ENCODE peak calls at places on chromosomes 6 and 20, in four cellular contexts. B, C, U and T are unnamed samples.

GRCh38 chr6:17725083-17725482 is 18.4 kb upstream of the NUP153 start:
- DNase-seq in B (no peak), U (no peak), C (no peak), T (peak; percentile 88)

GRCh38 chr20:42093542-42094440 is 475.6 kb upstream of the CHD6 start:
- DNase-seq in B (no peak), C (no peak), U (no peak), T (no peak)

GRCh38 chr6:27582928-27583725 is 110.2 kb upstream of the ZNF184 start:
- DNase-seq in B (peak; percentile 66), C (no peak), U (no peak), T (peak; percentile 63)

GRCh38 chr6:12804967-12805645 is 88.5 kb downstream of the PHACTR1 start:
- DNase-seq in B (peak; percentile 13), U (no peak), C (no peak), T (peak; percentile 29)

GRCh38 chr6:55276745-55277627 is 50.3 kb upstream of the GFRAL start:
- DNase-seq in C (no peak), B (peak; percentile 77), U (no peak), T (peak; percentile 79)

GRCh38 chr6:139060332-139060731 is 31.8 kb downstream of the ABRACL start:
- DNase-seq in B (peak; percentile 55), U (no peak), C (no peak), T (peak; percentile 74)

GRCh38 chr6:11078266-11078665 is 15.4 kb upstream of the SMIM13 start:
- DNase-seq in U (no peak), B (no peak), C (no peak), T (no peak)

GRCh38 chr6:35091353-35092083 is 49.6 kb downstream of the TCP11 start:
- DNase-seq in U (no peak), B (no peak), C (no peak), T (no peak)

GRCh38 chr6:128367437-128367836 is 153.0 kb downstream of the PTPRK start:
- DNase-seq in C (no peak), B (peak; percentile 29), U (no peak), T (no peak)

GRCh38 chr6:4496284-4496683 is 279.9 kb upstream of the CDYL start:
- DNase-seq in C (no peak), B (peak; percentile 86), U (no peak), T (no peak)

GRCh38 chr20:58839474-58839874 is 11.2 kb downstream of the GNAS-AS1 start:
- DNase-seq in C (peak; percentile 44), B (no peak), U (no peak), T (peak; percentile 26)

GRCh38 chr6:116298273-116298672 is 18.5 kb upstream of the TSPYL1 start:
- DNase-seq in U (no peak), C (no peak), B (no peak), T (no peak)

GRCh38 chr6:156809034-156809433 is 31.9 kb downstream of the ARID1B start:
- DNase-seq in B (no peak), C (no peak), U (no peak), T (peak; percentile 46)

GRCh38 chr6:130958468-130958867 is 104.6 kb downstream of the EPB41L2 start:
- DNase-seq in U (no peak), C (no peak), B (no peak), T (peak; percentile 69)

GRCh38 chr6:107331409-107332386 is 127.7 kb downstream of the PDSS2 start:
- DNase-seq in C (no peak), B (no peak), U (no peak), T (no peak)

GRCh38 chr6:84260186-84260585 is 32.7 kb upstream of the CEP162 start:
- DNase-seq in C (no peak), B (no peak), U (no peak), T (no peak)

GRCh38 chr6:84260926-84261325 is 33.5 kb upstream of the CEP162 start:
- DNase-seq in C (no peak), B (peak; percentile 29), U (no peak), T (no peak)

GRCh38 chr6:84255641-84256040 is 28.2 kb upstream of the CEP162 start:
- DNase-seq in U (no peak), B (no peak), C (no peak), T (no peak)

GRCh38 chr6:84258866-84259265 is 31.4 kb upstream of the CEP162 start:
- DNase-seq in B (no peak), C (no peak), U (no peak), T (no peak)

DNA sequence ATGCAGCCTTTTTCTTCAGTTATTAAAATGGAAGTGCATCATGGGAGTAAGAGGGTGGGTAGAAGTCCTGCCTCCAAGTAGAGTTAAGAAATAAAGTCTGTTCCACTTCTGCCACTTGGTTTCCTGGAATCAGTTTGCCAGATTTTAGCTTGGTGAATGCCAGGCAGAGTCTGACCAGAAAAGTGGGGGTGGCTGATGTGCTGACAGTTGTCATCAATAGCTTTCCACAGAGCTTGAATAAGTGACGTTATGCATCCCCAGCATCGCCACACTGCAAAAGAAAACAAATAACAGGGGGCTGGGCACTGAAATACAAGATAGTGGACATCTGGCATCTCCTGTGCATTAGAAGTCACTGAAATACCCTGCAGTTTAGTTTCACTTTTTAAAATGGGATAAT is 30.8 kb upstream of the CEP162 start:
- DNase-seq in B (no peak), C (no peak), U (no peak), T (no peak)
- H3K4me3 ChIP-seq in B (no peak overlapping the region), C (no peak overlapping the region), U (peak overlapping the region; percentile 20), T (peak overlapping the region; percentile 10)

GRCh38 chr20:63234693-63235398 is 859 bp upstream of the BIRC7 start:
- DNase-seq in B (peak; percentile 68), C (peak; percentile 52), U (no peak), T (no peak)
- TF ChIP-seq CTCF in B (peak; percentile 71), C (peak; percentile 33), U (peak; percentile 17), T (peak; percentile 35)

GRCh38 chr6:45136495-45136894 is 191.6 kb upstream of the RUNX2 start:
- DNase-seq in B (no peak), U (no peak), C (no peak), T (no peak)

GRCh38 chr6:45132683-45133294 is 195.3 kb upstream of the RUNX2 start:
- DNase-seq in B (no peak), C (no peak), U (no peak), T (no peak)

GRCh38 chr6:45138765-45139164 is 189.4 kb upstream of the RUNX2 start:
- DNase-seq in C (no peak), B (no peak), U (no peak), T (no peak)
- H3K4me3 ChIP-seq in C (no peak overlapping the region), B (no peak overlapping the region), U (no peak overlapping the region), T (no peak overlapping the region)

GRCh38 chr6:122180132-122180531 is 219.3 kb upstream of the HSF2 start:
- DNase-seq in U (no peak), B (peak; percentile 2), C (no peak), T (no peak)
- TF ChIP-seq CTCF in U (no peak), B (peak; percentile 14), C (no peak), T (no peak)

GRCh38 chr6:137497722-137498463 is 3.7 kb upstream of the OLIG3 start:
- DNase-seq in C (no peak), B (no peak), U (peak; percentile 46), T (no peak)
- H3K4me3 ChIP-seq in C (no peak overlapping the region), B (no peak overlapping the region), U (peak overlapping the region; percentile 30), T (no peak overlapping the region)

DNA sequence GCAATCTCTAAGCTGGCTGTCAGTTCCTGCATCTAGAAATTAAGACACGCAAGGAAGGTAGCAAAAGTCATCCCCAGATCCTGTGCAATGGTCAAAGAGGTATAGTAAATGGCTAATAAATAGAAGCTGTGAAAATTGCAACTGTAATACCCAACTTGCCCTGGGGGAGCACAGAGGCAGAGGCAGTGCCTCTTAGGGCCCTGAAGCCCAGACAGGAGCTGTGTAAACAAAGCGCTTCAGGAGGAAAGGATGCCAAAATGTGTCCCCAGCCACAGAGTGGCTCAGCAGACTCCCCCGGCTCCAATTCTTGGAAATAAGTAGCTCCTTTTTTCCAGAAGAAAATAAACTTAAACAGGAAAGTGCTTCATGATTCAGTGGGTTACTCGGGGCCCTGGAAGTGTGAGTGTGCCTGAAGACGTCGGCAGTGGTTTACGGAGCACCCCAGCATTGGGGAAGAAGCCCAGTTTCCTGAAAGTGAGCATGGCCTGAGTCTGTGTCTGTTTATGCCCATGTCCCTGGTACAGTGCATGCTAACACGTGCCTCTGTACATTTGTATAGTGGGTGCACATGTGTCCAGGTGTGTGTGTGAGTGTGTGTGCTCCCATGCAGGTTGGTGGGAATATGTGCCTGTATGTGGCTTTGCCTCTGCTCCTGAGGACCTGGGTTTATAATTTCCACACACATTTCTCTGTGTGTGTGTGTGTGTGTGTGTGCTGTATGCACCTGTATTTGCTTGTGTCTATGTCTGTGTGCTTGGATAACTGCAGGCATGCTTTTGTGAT is 246.7 kb downstream of the MAFB start:
- DNase-seq in C (no peak), B (no peak), U (no peak), T (peak; percentile 12)
- TF ChIP-seq CTCF in C (no peak), B (peak; percentile 18), U (peak; percentile 13), T (no peak)